ENCODE peak calls at places on chromosomes 11 and 22, in four cellular contexts. E is ELF-1, V is Peyer's patch, Q is adrenal gland. Y is an unnamed sample.

GRCh38 chr22:29531419-29531818 is 22.1 kb downstream of the THOC5 start:
- DNase-seq in E (no peak), V (no peak), Q (no peak), Y (no peak)

GRCh38 chr11:33507967-33508366 is 192.7 kb downstream of the C11orf91 start:
- DNase-seq in E (peak), V (no peak), Q (no peak), Y (no peak)

GRCh38 chr11:74543991-74544390 is 48.4 kb upstream of the POLD3 start:
- DNase-seq in E (no peak), V (no peak), Q (no peak), Y (peak)

GRCh38 chr11:2523821-2524391 is 79.1 kb downstream of the KCNQ1 start:
- DNase-seq in E (no peak), V (peak), Q (peak), Y (no peak)

GRCh38 chr11:85096939-85097338 is 530.2 kb downstream of the DLG2 start:
- DNase-seq in E (no peak), V (no peak), Q (no peak), Y (no peak)

GRCh38 chr22:20312396-20313191 is 7.3 kb downstream of the DGCR6L start:
- DNase-seq in E (no peak), V (peak), Q (peak), Y (no peak)

GRCh38 chr11:125373426-125374391 is 122.4 kb downstream of the FEZ1 start:
- DNase-seq in E (peak), V (peak), Q (no peak), Y (no peak)

GRCh38 chr22:41367039-41367679 is 14.6 kb upstream of the TEF start:
- DNase-seq in E (peak), V (peak), Q (peak), Y (no peak)

GRCh38 chr22:29313126-29314071 is 2.1 kb downstream of the RASL10A start:
- DNase-seq in E (peak), V (peak), Q (peak), Y (peak)

GRCh38 chr22:40966683-40967082 is 15.5 kb downstream of the RBX1 start:
- DNase-seq in E (no peak), V (no peak), Q (no peak), Y (no peak)

GRCh38 chr22:19674129-19674928 is 40.0 kb upstream of the SEPTIN5 start:
- DNase-seq in E (no peak), V (no peak), Q (no peak), Y (no peak)

GRCh38 chr11:114197799-114198500 is 98.2 kb upstream of the NNMT start:
- DNase-seq in E (no peak), V (no peak), Q (peak), Y (no peak)

GRCh38 chr11:124661553-124661952 is 12.0 kb downstream of the SIAE start:
- DNase-seq in E (no peak), V (no peak), Q (no peak), Y (no peak)

GRCh38 chr11:35458846-35459245 is 39.5 kb upstream of the SLC1A2 start:
- DNase-seq in E (no peak), V (no peak), Q (no peak), Y (no peak)

GRCh38 chr11:68256331-68256741 is 15.4 kb downstream of the C11orf24 start:
- DNase-seq in E (peak), V (no peak), Q (no peak), Y (no peak)

GRCh38 chr11:8242113-8242475 is 21.6 kb downstream of the LMO1 start:
- DNase-seq in E (peak), V (no peak), Q (no peak), Y (no peak)

GRCh38 chr11:70883973-70884688 is 368.2 kb downstream of the SHANK2 start:
- DNase-seq in E (no peak), V (no peak), Q (no peak), Y (no peak)

GRCh38 chr11:76918941-76919386 is 58.2 kb downstream of the ACER3 start:
- DNase-seq in E (no peak), V (no peak), Q (peak), Y (peak)

GRCh38 chr11:104105155-104105554 is 58.8 kb downstream of the PDGFD start:
- DNase-seq in E (no peak), V (no peak), Q (no peak), Y (no peak)

GRCh38 chr11:36129955-36130354 is 159.3 kb downstream of the COMMD9 start:
- DNase-seq in E (no peak), V (no peak), Q (no peak), Y (no peak)